ENCODE peak calls at places on chromosomes 11 and 22, in four cellular contexts. Y, T, A and N are unnamed samples.
A peak's percentile ranks its signal among the peaks of the same experiment; 100 is the strongest.

GRCh38 chr11:10579700-10580099 is 11.2 kb upstream of the LYVE1 start:
- DNase-seq in Y (no peak), T (no peak), A (no peak), N (no peak)

GRCh38 chr11:118157186-118157895 is 4.7 kb upstream of the SCN4B start:
- DNase-seq in Y (no peak), T (no peak), A (no peak), N (no peak)

GRCh38 chr11:84905411-84905810 is 721.7 kb downstream of the DLG2 start:
- DNase-seq in Y (no peak), T (no peak), A (no peak), N (no peak)

GRCh38 chr11:48088682-48089050 is 108.3 kb downstream of the PTPRJ start:
- DNase-seq in Y (no peak), T (no peak), A (no peak), N (no peak)

GRCh38 chr11:111851636-111852035 is 19.7 kb downstream of the ALG9 start:
- DNase-seq in Y (no peak), T (no peak), A (no peak), N (no peak)

GRCh38 chr11:36108812-36109498 is 165.1 kb downstream of the LDLRAD3 start:
- DNase-seq in Y (no peak), T (no peak), A (no peak), N (no peak)

GRCh38 chr11:107565219-107565937 is at the start of gene ALKBH8:
- DNase-seq in Y (peak; percentile 73), T (peak; percentile 43), A (peak; percentile 79), N (peak; percentile 77)

GRCh38 chr11:59262419-59262818 is 49.7 kb upstream of the MPEG1 start:
- DNase-seq in Y (no peak), T (no peak), A (no peak), N (no peak)

GRCh38 chr11:49995559-49995958 is 13.2 kb upstream of the OR4C12 start:
- DNase-seq in Y (no peak), T (no peak), A (peak; percentile 7), N (no peak)

GRCh38 chr11:19537803-19538453 is 174.7 kb upstream of the NAV2 start:
- DNase-seq in Y (no peak), T (no peak), A (no peak), N (no peak)

GRCh38 chr22:20011993-20012740 is 4.5 kb downstream of the ARVCF start:
- DNase-seq in Y (no peak), T (no peak), A (no peak), N (no peak)

GRCh38 chr22:38862375-38863329 is 9.4 kb downstream of the CBX6 start:
- DNase-seq in Y (no peak), T (no peak), A (no peak), N (no peak)

GRCh38 chr22:19361501-19362103 is 69.9 kb downstream of the HIRA start:
- DNase-seq in Y (no peak), T (no peak), A (peak; percentile 87), N (peak; percentile 86)

GRCh38 chr11:71843858-71844257 is 10.9 kb downstream of the DEFB108B start:
- DNase-seq in Y (no peak), T (no peak), A (no peak), N (no peak)

GRCh38 chr22:39471421-39472141 is 14.8 kb downstream of the MGAT3 start:
- DNase-seq in Y (no peak), T (no peak), A (no peak), N (peak; percentile 74)

GRCh38 chr11:70454197-70454767 is 56.0 kb downstream of the CTTN start:
- DNase-seq in Y (no peak), T (no peak), A (no peak), N (no peak)

GRCh38 chr22:36756031-36756430 is 19.9 kb downstream of the IFT27 start:
- DNase-seq in Y (no peak), T (no peak), A (no peak), N (no peak)

GRCh38 chr11:134015541-134015940 is 53.3 kb upstream of the JAM3 start:
- DNase-seq in Y (no peak), T (no peak), A (no peak), N (no peak)

GRCh38 chr11:134017773-134018430 is 51.0 kb upstream of the JAM3 start:
- DNase-seq in Y (no peak), T (no peak), A (no peak), N (no peak)

GRCh38 chr11:134019500-134019899 is 49.4 kb upstream of the JAM3 start:
- DNase-seq in Y (no peak), T (no peak), A (no peak), N (no peak)

GRCh38 chr11:134013518-134013917 is 55.4 kb upstream of the JAM3 start:
- DNase-seq in Y (no peak), T (no peak), A (no peak), N (no peak)

GRCh38 chr11:134014502-134014901 is 54.4 kb upstream of the JAM3 start:
- DNase-seq in Y (no peak), T (no peak), A (no peak), N (no peak)
- TF ChIP-seq CTCF in Y (no peak), T (peak; percentile 49), A (no peak), N (no peak)

DNA sequence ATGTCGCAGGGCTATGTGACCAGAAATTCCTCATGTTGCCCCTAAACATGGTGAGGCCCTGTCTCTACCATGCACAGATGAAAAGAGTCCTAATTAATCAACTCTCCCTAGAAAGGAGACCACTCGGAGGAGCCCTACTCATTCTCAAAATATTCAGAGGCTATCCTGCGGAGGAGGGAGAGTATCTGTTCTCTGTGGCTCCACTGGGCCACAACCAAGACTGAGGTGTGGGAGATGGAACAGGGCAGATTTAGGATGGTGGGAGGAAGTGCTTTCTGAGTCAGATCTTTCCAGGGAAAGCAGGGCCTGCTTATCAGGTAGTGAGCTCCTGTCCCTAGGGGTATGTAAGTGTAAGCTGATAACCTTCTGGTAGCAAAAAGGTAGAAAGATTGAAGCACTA is 37.0 kb upstream of the PRDM11 start:
- DNase-seq in Y (no peak), T (no peak), A (no peak), N (peak; percentile 4)
- TF ChIP-seq CTCF in Y (no peak), T (no peak), A (no peak), N (no peak)

DNA sequence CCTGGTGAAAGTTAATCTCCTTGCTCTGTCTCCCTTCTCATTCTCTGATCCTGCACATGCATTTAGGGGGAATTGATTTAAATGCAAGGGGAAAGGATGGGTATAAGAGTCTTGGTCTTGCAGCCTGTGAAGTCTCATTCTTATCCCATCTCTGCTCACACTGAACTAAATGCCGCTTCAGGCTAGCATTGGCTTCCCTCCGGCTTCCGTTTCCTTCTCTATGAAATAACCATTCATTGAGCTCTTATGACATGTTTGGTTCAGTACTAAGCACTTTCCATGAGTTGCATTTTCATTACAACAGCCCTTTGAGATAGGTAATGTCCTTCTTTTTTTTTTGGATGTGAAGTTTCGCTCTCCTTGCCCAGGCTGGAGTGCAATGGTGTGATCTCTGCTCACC is 5.6 kb downstream of the ZBTB16 start:
- DNase-seq in Y (no peak), T (no peak), A (no peak), N (no peak)
- TF ChIP-seq CTCF in Y (no peak), T (no peak), A (no peak), N (no peak)

DNA sequence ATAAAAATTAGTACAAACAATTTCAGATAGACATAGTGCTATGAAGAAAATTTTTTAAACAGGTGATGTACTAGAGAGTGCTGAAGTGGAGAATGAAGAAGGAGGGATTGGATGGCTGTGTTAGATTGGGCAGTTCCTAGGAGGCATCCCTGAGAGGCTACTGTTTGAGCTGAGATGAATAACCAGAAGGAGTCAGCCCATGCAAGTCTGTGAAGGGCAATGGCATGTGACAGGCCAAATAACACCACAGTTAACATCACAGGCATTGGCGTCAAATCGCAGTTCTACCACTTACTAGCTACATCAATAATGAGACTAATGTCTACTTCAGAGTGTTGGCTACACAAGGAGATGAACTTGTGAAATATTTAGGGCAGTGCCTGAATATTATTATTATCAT is 35.4 kb downstream of the HORMAD2 start:
- DNase-seq in Y (no peak), T (no peak), A (no peak), N (no peak)
- TF ChIP-seq CTCF in Y (no peak), T (no peak), A (no peak), N (no peak)

GRCh38 chr11:15097411-15097810 is 17.3 kb upstream of the INSC start:
- DNase-seq in Y (no peak), T (no peak), A (no peak), N (no peak)

GRCh38 chr11:15095736-15096228 is 18.9 kb upstream of the INSC start:
- DNase-seq in Y (no peak), T (no peak), A (no peak), N (no peak)

GRCh38 chr11:15106201-15106965 is 8.3 kb upstream of the INSC start:
- DNase-seq in Y (no peak), T (no peak), A (no peak), N (no peak)

GRCh38 chr11:15104166-15104565 is 10.6 kb upstream of the INSC start:
- DNase-seq in Y (no peak), T (no peak), A (no peak), N (no peak)

GRCh38 chr11:15101072-15101701 is 13.5 kb upstream of the INSC start:
- DNase-seq in Y (peak; percentile 77), T (peak; percentile 59), A (peak; percentile 73), N (peak; percentile 46)
- TF ChIP-seq CTCF in Y (peak; percentile 82), T (peak; percentile 93), A (peak; percentile 98), N (peak; percentile 85)